ENCODE peak calls at places on chromosomes 12 and 14, in six cellular contexts. I is AG10803; B is activated CD4-positive, alpha-beta T cell treated with anti-CD3 and anti-CD28 coated beads, Interleukin-2, amount 50 U/mL, for 1 hour; T is activated T-cell treated with anti-CD3 and anti-CD28 coated beads, Interleukin-2, amount 50 U/mL, for 1 hour; G is iPS-NIHi11; R is activated naive CD8-positive, alpha-beta T cell treated with anti-CD3 and anti-CD28 coated beads, Interleukin-2, amount 10 ng/mL, durations not matched to agents 7 days and 5 days. A is an unnamed sample.

GRCh38 chr12:51270067-51270846 is at the start of gene SMAGP:
- DNase-seq in I (peak), B (peak), T (peak), G (peak), R (peak), A (peak)

GRCh38 chr12:127389923-127390322 is 877.0 kb upstream of the TMEM132C start:
- DNase-seq in I (peak), B (no peak), T (no peak), G (no peak), R (no peak), A (no peak)

GRCh38 chr14:63203618-63204406 is 431 bp upstream of the RHOJ start:
- DNase-seq in I (peak), B (no peak), T (no peak), G (peak), R (no peak), A (peak)

GRCh38 chr12:59734371-59734770 is 138.5 kb downstream of the SLC16A7 start:
- DNase-seq in I (no peak), B (no peak), T (no peak), G (no peak), R (no peak), A (no peak)

GRCh38 chr14:34699873-34700621 is 14.3 kb downstream of the CFL2 start:
- DNase-seq in I (peak), B (no peak), T (no peak), G (no peak), R (no peak), A (no peak)

GRCh38 chr14:64347748-64348147 is 40.4 kb upstream of the MTHFD1 start:
- DNase-seq in I (no peak), B (no peak), T (no peak), G (no peak), R (no peak), A (no peak)

GRCh38 chr12:131885543-131886057 is 8.8 kb upstream of the ULK1 start:
- DNase-seq in I (no peak), B (no peak), T (no peak), G (no peak), R (no peak), A (no peak)

GRCh38 chr12:118102070-118102469 is 1.7 kb downstream of the VSIG10 start:
- DNase-seq in I (peak), B (no peak), T (no peak), G (peak), R (no peak), A (no peak)

GRCh38 chr14:67722293-67722692 is 20.6 kb downstream of the RDH12 start:
- DNase-seq in I (peak), B (no peak), T (no peak), G (peak), R (no peak), A (peak)

GRCh38 chr12:104695453-104696148 is 238.9 kb downstream of the CHST11 start:
- DNase-seq in I (peak), B (peak), T (peak), G (no peak), R (peak), A (no peak)

GRCh38 chr14:101407328-101407727 is 154.0 kb upstream of the DIO3 start:
- DNase-seq in I (no peak), B (no peak), T (no peak), G (no peak), R (no peak), A (no peak)

GRCh38 chr14:56004807-56005579 is 113.2 kb upstream of the PELI2 start:
- DNase-seq in I (peak), B (peak), T (no peak), G (no peak), R (peak), A (peak)

GRCh38 chr14:37253905-37254304 is 56.2 kb downstream of the MIPOL1 start:
- DNase-seq in I (peak), B (no peak), T (no peak), G (no peak), R (no peak), A (no peak)

GRCh38 chr12:12465522-12465921 is 97.1 kb downstream of the DUSP16 start:
- DNase-seq in I (no peak), B (no peak), T (no peak), G (no peak), R (no peak), A (no peak)

GRCh38 chr12:10612954-10613333 is 465 bp downstream of the MAGOHB start:
- DNase-seq in I (no peak), B (no peak), T (no peak), G (peak), R (no peak), A (no peak)

GRCh38 chr14:32509632-32510187 is 180.6 kb downstream of the AKAP6 start:
- DNase-seq in I (peak), B (no peak), T (no peak), G (peak), R (no peak), A (peak)

GRCh38 chr14:106790189-106791036 is 1264.0 kb downstream of the TMEM121 start:
- DNase-seq in I (no peak), B (peak), T (peak), G (peak), R (peak), A (peak)

GRCh38 chr12:27488479-27488878 is 35.5 kb upstream of the PPFIBP1 start:
- DNase-seq in I (no peak), B (no peak), T (no peak), G (no peak), R (no peak), A (no peak)

GRCh38 chr14:100067971-100068959 is 3.0 kb downstream of the EVL start:
- DNase-seq in I (no peak), B (peak), T (peak), G (no peak), R (peak), A (peak)

GRCh38 chr14:76917759-76918175 is 91.6 kb downstream of the LRRC74A start:
- DNase-seq in I (peak), B (no peak), T (no peak), G (no peak), R (no peak), A (peak)

GRCh38 chr12:58148405-58148804 is 207.0 kb downstream of the ATP23 start:
- DNase-seq in I (peak), B (no peak), T (no peak), G (no peak), R (no peak), A (no peak)

GRCh38 chr14:51210594-51210993 is 29.5 kb upstream of the TMX1 start:
- DNase-seq in I (no peak), B (no peak), T (no peak), G (no peak), R (no peak), A (no peak)

GRCh38 chr12:51098611-51099010 is 15.2 kb upstream of the CSRNP2 start:
- DNase-seq in I (no peak), B (no peak), T (no peak), G (no peak), R (no peak), A (no peak)

GRCh38 chr12:3191450-3191849 is 114.3 kb downstream of the TSPAN9 start:
- DNase-seq in I (no peak), B (no peak), T (no peak), G (no peak), R (no peak), A (no peak)

GRCh38 chr14:103067231-103067954 is 10.0 kb upstream of the CDC42BPB start:
- DNase-seq in I (peak), B (no peak), T (no peak), G (no peak), R (no peak), A (no peak)